ENCODE peak calls at places on chromosomes 4 and X, in four cellular contexts. S, P, B and O are unnamed samples.

GRCh38 chr4:182649698-182650477 is 267.3 kb downstream of the DCTD start:
- DNase-seq in B (peak; percentile 22), S (peak; percentile 68), P (no peak), O (peak; percentile 34)

GRCh38 chr4:38765391-38765790 is 17.4 kb downstream of the TLR10 start:
- DNase-seq in B (no peak), S (peak; percentile 80), P (no peak), O (no peak)

GRCh38 chr4:20416800-20417199 is 165.1 kb downstream of the SLIT2 start:
- DNase-seq in S (no peak), P (no peak), B (no peak), O (no peak)

GRCh38 chr4:80265571-80266266 is 745 bp upstream of the FGF5 start:
- DNase-seq in P (no peak), S (peak; percentile 92), B (peak; percentile 30), O (peak; percentile 36)

GRCh38 chrX:36436286-36436860 is 516.8 kb downstream of the CFAP47 start:
- DNase-seq in B (no peak), S (peak; percentile 30), P (no peak), O (no peak)

GRCh38 chrX:134369576-134369975 is 90.4 kb upstream of the HPRT1 start:
- DNase-seq in B (no peak), P (no peak), S (no peak), O (no peak)

GRCh38 chr4:83771113-83771705 is 235.3 kb downstream of the GPAT3 start:
- DNase-seq in P (peak; percentile 53), B (peak; percentile 77), S (peak; percentile 60), O (peak; percentile 72)

GRCh38 chrX:43500240-43500639 is 155.9 kb upstream of the MAOA start:
- DNase-seq in B (no peak), S (no peak), P (no peak), O (no peak)

GRCh38 chr4:162681212-162681611 is 485.5 kb downstream of the NAF1 start:
- DNase-seq in P (no peak), B (peak; percentile 3), S (no peak), O (no peak)

GRCh38 chr4:125735107-125735506 is 420.4 kb downstream of the FAT4 start:
- DNase-seq in S (peak; percentile 86), P (no peak), B (peak; percentile 97), O (peak; percentile 49)

GRCh38 chr4:71974681-71975080 is 57.1 kb upstream of the NPFFR2 start:
- DNase-seq in P (no peak), B (peak; percentile 87), S (peak; percentile 6), O (no peak)

GRCh38 chrX:111649641-111650040 is 31.3 kb upstream of the ALG13 start:
- DNase-seq in B (no peak), S (no peak), P (no peak), O (no peak)

GRCh38 chr4:7326693-7327340 is 107.9 kb downstream of the PSAPL1 start:
- DNase-seq in B (no peak), P (no peak), S (no peak), O (no peak)

GRCh38 chr4:81870275-81870674 is 398.6 kb upstream of the RASGEF1B start:
- DNase-seq in B (no peak), P (no peak), S (no peak), O (no peak)

GRCh38 chr4:6773616-6774540 is 8.6 kb upstream of the KIAA0232 start:
- DNase-seq in B (no peak), S (no peak), P (no peak), O (no peak)

GRCh38 chrX:46647251-46647650 is 73.7 kb downstream of the CHST7 start:
- DNase-seq in P (no peak), S (no peak), B (peak; percentile 19), O (no peak)
- H2BK120ac ChIP-seq in P (no peak overlapping the region), S (no peak overlapping the region), B (no peak overlapping the region), O (no peak overlapping the region)

GRCh38 chrX:23621621-23622265 is 45.5 kb upstream of the PRDX4 start:
- DNase-seq in P (no peak), S (no peak), B (no peak), O (no peak)
- H4K5ac ChIP-seq in P (no peak overlapping the region), S (no peak overlapping the region), B (no peak overlapping the region), O (no peak overlapping the region)

DNA sequence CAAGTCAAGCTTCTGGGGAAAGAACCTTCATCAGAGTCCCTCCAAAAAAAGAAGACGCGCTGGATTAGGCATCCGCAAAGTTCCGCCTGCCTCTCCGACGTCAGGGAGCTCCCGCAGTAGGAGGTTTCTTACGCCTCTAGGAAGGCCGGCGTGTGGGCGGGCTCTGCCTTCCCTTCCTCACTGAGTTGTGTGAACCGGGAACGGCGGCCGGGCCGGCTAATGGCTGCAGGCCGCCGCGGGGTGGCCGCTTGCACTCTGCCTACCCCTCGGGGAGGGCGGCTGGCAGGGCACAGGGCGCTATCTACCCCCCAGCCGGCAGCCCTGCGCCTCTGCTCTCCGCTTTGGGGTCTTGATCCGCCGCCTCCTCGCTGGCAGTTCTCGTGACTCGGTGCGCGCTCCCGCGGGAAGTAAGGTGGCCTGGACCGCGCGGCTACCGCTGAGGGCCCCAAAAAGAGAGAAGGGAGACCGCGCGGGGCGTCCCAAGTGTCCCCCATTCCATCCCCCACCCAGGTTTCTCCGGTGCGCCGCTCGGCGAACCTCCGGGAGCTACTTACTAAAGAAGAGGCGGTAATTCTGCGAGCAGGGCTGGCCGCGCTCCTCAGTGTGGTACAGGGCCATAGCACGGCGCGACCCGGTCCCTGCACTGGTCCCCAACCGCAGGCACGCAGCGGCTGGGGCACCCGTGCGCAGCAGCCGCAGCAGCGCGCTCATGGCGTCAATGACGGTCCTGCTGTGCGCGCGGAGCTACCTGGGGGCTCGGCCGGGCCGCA is at the start of gene PPA2:
- DNase-seq in S (peak; percentile 89), P (peak; percentile 90), B (peak; percentile 90), O (peak; percentile 86)
- H2BK120ac ChIP-seq in S (peak within 1 kb of the TSS; percentile 60), P (peak within 1 kb of the TSS; percentile 58), B (peak within 1 kb of the TSS; percentile 30), O (no peak within 1 kb of the TSS)

DNA sequence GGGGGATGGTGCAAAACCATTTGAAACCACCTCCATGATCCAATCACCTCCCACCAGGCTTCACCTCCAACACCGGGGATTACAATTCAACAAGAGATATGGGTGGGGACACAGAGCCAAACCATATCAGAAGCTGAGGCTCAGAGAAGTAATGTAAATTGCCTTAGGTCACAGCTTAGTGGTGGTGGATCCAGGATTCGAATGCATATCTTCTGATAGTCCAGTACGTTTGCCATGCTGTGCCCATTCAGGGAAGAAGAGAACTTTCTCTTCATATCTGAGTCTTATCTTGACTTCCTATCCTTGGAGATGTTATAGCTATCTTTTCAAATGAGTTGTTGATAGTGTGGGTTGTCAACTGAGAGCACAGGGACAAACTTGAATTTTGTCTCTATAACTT is 325.5 kb downstream of the ZIC3 start:
- DNase-seq in S (no peak), P (no peak), B (peak; percentile 93), O (no peak)
- H4K5ac ChIP-seq in S (no peak overlapping the region), P (no peak overlapping the region), B (no peak overlapping the region), O (no peak overlapping the region)

GRCh38 chr4:2797188-2797544 is 4.3 kb downstream of the SH3BP2 start:
- DNase-seq in B (no peak), P (no peak), S (no peak), O (no peak)
- H2BK120ac ChIP-seq in B (no peak overlapping the region), P (no peak overlapping the region), S (peak overlapping the region; percentile 22), O (no peak overlapping the region)

GRCh38 chr4:186581421-186581820 is 26.1 kb upstream of the MTNR1A start:
- DNase-seq in S (no peak), P (no peak), B (no peak), O (no peak)

GRCh38 chr4:186586190-186586589 is 30.8 kb upstream of the MTNR1A start:
- DNase-seq in S (no peak), B (no peak), P (peak; percentile 14), O (no peak)

GRCh38 chr4:186584912-186585311 is 29.5 kb upstream of the MTNR1A start:
- DNase-seq in B (no peak), S (no peak), P (no peak), O (no peak)

DNA sequence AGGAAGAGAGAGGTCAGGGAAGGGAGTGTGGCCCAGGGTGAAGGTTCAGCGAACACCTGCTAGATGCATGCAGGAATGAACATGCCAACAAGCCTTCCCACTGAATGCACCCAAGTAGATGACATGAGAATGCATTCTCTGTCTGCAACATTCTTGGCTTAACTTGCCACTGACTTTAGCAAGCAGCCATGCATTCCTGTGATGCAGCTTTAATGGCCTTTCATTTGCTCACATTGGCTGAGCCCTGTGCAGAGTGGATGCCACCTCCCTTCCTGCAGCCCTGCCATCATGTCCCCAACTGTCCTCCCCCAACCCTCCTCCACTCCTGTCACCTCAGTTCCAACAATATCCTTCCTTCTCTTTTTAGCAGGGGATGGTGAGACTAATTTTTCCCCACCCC is 25.3 kb upstream of the MTNR1A start:
- DNase-seq in S (no peak), B (peak; percentile 12), P (no peak), O (no peak)
- H4K5ac ChIP-seq in S (no peak overlapping the region), B (no peak overlapping the region), P (no peak overlapping the region), O (no peak overlapping the region)

GRCh38 chr4:10212400-10212799 is 95.8 kb upstream of the WDR1 start:
- DNase-seq in P (no peak), B (no peak), S (no peak), O (no peak)
- H2BK120ac ChIP-seq in P (no peak overlapping the region), B (no peak overlapping the region), S (no peak overlapping the region), O (no peak overlapping the region)